ENCODE peak calls at places on chromosomes 2 and 18, in seven cellular contexts. One of them, this sample, is unnamed.

GRCh38 chr2:169693344-169693743 is 861 bp downstream of the CFAP210 start:
- DNase-seq in mucosa of descending colon: no peak
- DNase-seq in cardiac muscle cell: no peak
- DNase-seq in nephron progenitor cell: no peak
- DNase-seq in IMR-90: no peak
- DNase-seq in psoas muscle: no peak
- DNase-seq in AG09309: no peak
- DNase-seq in this sample: no peak

GRCh38 chr18:79531926-79532689 is 136.4 kb downstream of the NFATC1 start:
- DNase-seq in mucosa of descending colon: peak; percentile 10
- DNase-seq in cardiac muscle cell: no peak
- DNase-seq in nephron progenitor cell: no peak
- DNase-seq in IMR-90: peak; percentile 53
- DNase-seq in psoas muscle: no peak
- DNase-seq in AG09309: no peak
- DNase-seq in this sample: no peak

GRCh38 chr2:153405196-153405595 is 73.4 kb downstream of the RPRM start:
- DNase-seq in mucosa of descending colon: no peak
- DNase-seq in cardiac muscle cell: no peak
- DNase-seq in nephron progenitor cell: no peak
- DNase-seq in IMR-90: no peak
- DNase-seq in psoas muscle: no peak
- DNase-seq in AG09309: no peak
- DNase-seq in this sample: no peak

GRCh38 chr2:73832905-73833304 is 4.1 kb downstream of the STAMBP start:
- DNase-seq in mucosa of descending colon: no peak
- DNase-seq in cardiac muscle cell: no peak
- DNase-seq in nephron progenitor cell: no peak
- DNase-seq in IMR-90: peak; percentile 53
- DNase-seq in psoas muscle: no peak
- DNase-seq in AG09309: no peak
- DNase-seq in this sample: no peak

GRCh38 chr2:99106905-99107304 is 34.6 kb upstream of the C2orf15 start:
- DNase-seq in mucosa of descending colon: no peak
- DNase-seq in cardiac muscle cell: no peak
- DNase-seq in nephron progenitor cell: no peak
- DNase-seq in IMR-90: no peak
- DNase-seq in psoas muscle: no peak
- DNase-seq in AG09309: no peak
- DNase-seq in this sample: no peak

GRCh38 chr2:237998530-237998929 is 31.7 kb downstream of the UBE2F start:
- DNase-seq in mucosa of descending colon: no peak
- DNase-seq in cardiac muscle cell: no peak
- DNase-seq in nephron progenitor cell: no peak
- DNase-seq in IMR-90: peak; percentile 41
- DNase-seq in psoas muscle: no peak
- DNase-seq in AG09309: peak; percentile 52
- DNase-seq in this sample: no peak

GRCh38 chr2:235390108-235390815 is 103.6 kb upstream of the AGAP1 start:
- DNase-seq in mucosa of descending colon: peak; percentile 53
- DNase-seq in cardiac muscle cell: no peak
- DNase-seq in nephron progenitor cell: no peak
- DNase-seq in IMR-90: peak; percentile 33
- DNase-seq in psoas muscle: peak; percentile 31
- DNase-seq in AG09309: peak; percentile 18
- DNase-seq in this sample: no peak

GRCh38 chr2:238380336-238380735 is 46.4 kb upstream of the ASB1 start:
- DNase-seq in mucosa of descending colon: no peak
- DNase-seq in cardiac muscle cell: no peak
- DNase-seq in nephron progenitor cell: no peak
- DNase-seq in IMR-90: no peak
- DNase-seq in psoas muscle: no peak
- DNase-seq in AG09309: no peak
- DNase-seq in this sample: no peak

GRCh38 chr18:63882333-63883141 is 5.0 kb upstream of the SERPINB2 start:
- DNase-seq in mucosa of descending colon: no peak
- DNase-seq in cardiac muscle cell: peak; percentile 58
- DNase-seq in nephron progenitor cell: no peak
- DNase-seq in IMR-90: peak; percentile 97
- DNase-seq in psoas muscle: no peak
- DNase-seq in AG09309: peak; percentile 74
- DNase-seq in this sample: no peak

GRCh38 chr18:45440246-45440645 is 175.0 kb upstream of the SLC14A2 start:
- DNase-seq in mucosa of descending colon: no peak
- DNase-seq in cardiac muscle cell: no peak
- DNase-seq in nephron progenitor cell: no peak
- DNase-seq in IMR-90: no peak
- DNase-seq in psoas muscle: no peak
- DNase-seq in AG09309: no peak
- DNase-seq in this sample: no peak

GRCh38 chr2:238415036-238415764 is 11.5 kb upstream of the ASB1 start:
- DNase-seq in mucosa of descending colon: peak; percentile 36
- DNase-seq in cardiac muscle cell: no peak
- DNase-seq in nephron progenitor cell: no peak
- DNase-seq in IMR-90: no peak
- DNase-seq in psoas muscle: no peak
- DNase-seq in AG09309: no peak
- DNase-seq in this sample: no peak

GRCh38 chr18:53544926-53545325 is 679.5 kb downstream of the MBD2 start:
- DNase-seq in mucosa of descending colon: no peak
- DNase-seq in cardiac muscle cell: no peak
- DNase-seq in nephron progenitor cell: no peak
- DNase-seq in IMR-90: no peak
- DNase-seq in psoas muscle: no peak
- DNase-seq in AG09309: no peak
- DNase-seq in this sample: no peak

GRCh38 chr2:221649045-221649444 is 76.9 kb upstream of the EPHA4 start:
- DNase-seq in mucosa of descending colon: no peak
- DNase-seq in cardiac muscle cell: peak; percentile 48
- DNase-seq in nephron progenitor cell: no peak
- DNase-seq in IMR-90: no peak
- DNase-seq in psoas muscle: peak; percentile 17
- DNase-seq in AG09309: no peak
- DNase-seq in this sample: no peak

GRCh38 chr2:210303498-210303897 is 11.5 kb downstream of the MYL1 start:
- DNase-seq in mucosa of descending colon: no peak
- DNase-seq in cardiac muscle cell: no peak
- DNase-seq in nephron progenitor cell: no peak
- DNase-seq in IMR-90: no peak
- DNase-seq in psoas muscle: no peak
- DNase-seq in AG09309: no peak
- DNase-seq in this sample: no peak

GRCh38 chr2:174597347-174598047 is at the start of gene WIPF1:
- DNase-seq in mucosa of descending colon: no peak
- DNase-seq in cardiac muscle cell: no peak
- DNase-seq in nephron progenitor cell: no peak
- DNase-seq in IMR-90: peak; percentile 86
- DNase-seq in psoas muscle: no peak
- DNase-seq in AG09309: peak; percentile 39
- DNase-seq in this sample: no peak

GRCh38 chr2:45843136-45843535 is 191.7 kb downstream of the PRKCE start:
- DNase-seq in mucosa of descending colon: no peak
- DNase-seq in cardiac muscle cell: no peak
- DNase-seq in nephron progenitor cell: no peak
- DNase-seq in IMR-90: no peak
- DNase-seq in psoas muscle: no peak
- DNase-seq in AG09309: no peak
- DNase-seq in this sample: no peak

GRCh38 chr18:43129946-43130523 is 14.6 kb upstream of the RIT2 start:
- DNase-seq in mucosa of descending colon: no peak
- DNase-seq in cardiac muscle cell: no peak
- DNase-seq in nephron progenitor cell: no peak
- DNase-seq in IMR-90: no peak
- DNase-seq in psoas muscle: no peak
- DNase-seq in AG09309: no peak
- DNase-seq in this sample: no peak

GRCh38 chr2:200987137-200987536 is 23.7 kb upstream of the ORC2 start:
- DNase-seq in mucosa of descending colon: no peak
- DNase-seq in cardiac muscle cell: no peak
- DNase-seq in nephron progenitor cell: no peak
- DNase-seq in IMR-90: no peak
- DNase-seq in psoas muscle: no peak
- DNase-seq in AG09309: no peak
- DNase-seq in this sample: no peak

GRCh38 chr2:113216891-113217454 is 43.2 kb downstream of the PSD4 start:
- DNase-seq in mucosa of descending colon: no peak
- DNase-seq in cardiac muscle cell: no peak
- DNase-seq in nephron progenitor cell: no peak
- DNase-seq in IMR-90: no peak
- DNase-seq in psoas muscle: no peak
- DNase-seq in AG09309: no peak
- DNase-seq in this sample: no peak

GRCh38 chr2:190563109-190563508 is 28.6 kb upstream of the NEMP2 start:
- DNase-seq in mucosa of descending colon: no peak
- DNase-seq in cardiac muscle cell: no peak
- DNase-seq in nephron progenitor cell: no peak
- DNase-seq in IMR-90: no peak
- DNase-seq in psoas muscle: no peak
- DNase-seq in AG09309: no peak
- DNase-seq in this sample: no peak

GRCh38 chr2:239874636-239875356 is 150.3 kb downstream of the NDUFA10 start:
- DNase-seq in mucosa of descending colon: no peak
- DNase-seq in cardiac muscle cell: no peak
- DNase-seq in nephron progenitor cell: no peak
- DNase-seq in IMR-90: no peak
- DNase-seq in psoas muscle: no peak
- DNase-seq in AG09309: no peak
- DNase-seq in this sample: no peak

GRCh38 chr2:1455466-1455865 is 42.2 kb downstream of the TPO start:
- DNase-seq in mucosa of descending colon: no peak
- DNase-seq in cardiac muscle cell: no peak
- DNase-seq in nephron progenitor cell: no peak
- DNase-seq in IMR-90: no peak
- DNase-seq in psoas muscle: no peak
- DNase-seq in AG09309: no peak
- DNase-seq in this sample: no peak

GRCh38 chr2:239526038-239526437 is 125.2 kb upstream of the HDAC4 start:
- DNase-seq in mucosa of descending colon: no peak
- DNase-seq in cardiac muscle cell: no peak
- DNase-seq in nephron progenitor cell: no peak
- DNase-seq in IMR-90: no peak
- DNase-seq in psoas muscle: no peak
- DNase-seq in AG09309: no peak
- DNase-seq in this sample: no peak

GRCh38 chr2:51013060-51013746 is 18.7 kb downstream of the NRXN1 start:
- DNase-seq in mucosa of descending colon: peak; percentile 39
- DNase-seq in cardiac muscle cell: peak; percentile 55
- DNase-seq in nephron progenitor cell: peak; percentile 10
- DNase-seq in IMR-90: peak; percentile 12
- DNase-seq in psoas muscle: peak; percentile 12
- DNase-seq in AG09309: no peak
- DNase-seq in this sample: no peak

GRCh38 chr18:9400197-9400596 is 65.6 kb downstream of the TWSG1 start:
- DNase-seq in mucosa of descending colon: no peak
- DNase-seq in cardiac muscle cell: no peak
- DNase-seq in nephron progenitor cell: no peak
- DNase-seq in IMR-90: no peak
- DNase-seq in psoas muscle: no peak
- DNase-seq in AG09309: no peak
- DNase-seq in this sample: no peak

GRCh38 chr2:30690126-30690561 is 117.1 kb downstream of the CAPN13 start:
- DNase-seq in mucosa of descending colon: no peak
- DNase-seq in cardiac muscle cell: no peak
- DNase-seq in nephron progenitor cell: no peak
- DNase-seq in IMR-90: no peak
- DNase-seq in psoas muscle: no peak
- DNase-seq in AG09309: no peak
- DNase-seq in this sample: no peak

GRCh38 chr2:30692829-30693265 is 114.4 kb downstream of the CAPN13 start:
- DNase-seq in mucosa of descending colon: no peak
- DNase-seq in cardiac muscle cell: no peak
- DNase-seq in nephron progenitor cell: no peak
- DNase-seq in IMR-90: no peak
- DNase-seq in psoas muscle: no peak
- DNase-seq in AG09309: no peak
- DNase-seq in this sample: no peak

GRCh38 chr2:30693821-30694281 is 113.4 kb downstream of the CAPN13 start:
- DNase-seq in mucosa of descending colon: no peak
- DNase-seq in cardiac muscle cell: peak; percentile 42
- DNase-seq in nephron progenitor cell: no peak
- DNase-seq in IMR-90: no peak
- DNase-seq in psoas muscle: no peak
- DNase-seq in AG09309: no peak
- DNase-seq in this sample: no peak

GRCh38 chr2:30691091-30691947 is 115.9 kb downstream of the CAPN13 start:
- DNase-seq in mucosa of descending colon: no peak
- DNase-seq in cardiac muscle cell: no peak
- DNase-seq in nephron progenitor cell: no peak
- DNase-seq in IMR-90: no peak
- DNase-seq in psoas muscle: no peak
- DNase-seq in AG09309: no peak
- DNase-seq in this sample: no peak

GRCh38 chr2:30691948-30692828 is 115.1 kb downstream of the CAPN13 start:
- DNase-seq in mucosa of descending colon: no peak
- DNase-seq in cardiac muscle cell: no peak
- DNase-seq in nephron progenitor cell: no peak
- DNase-seq in IMR-90: peak; percentile 37
- DNase-seq in psoas muscle: peak; percentile 29
- DNase-seq in AG09309: no peak
- DNase-seq in this sample: no peak
- TF ChIP-seq CTCF in mucosa of descending colon: no peak
- TF ChIP-seq CTCF in cardiac muscle cell: peak; percentile 22
- TF ChIP-seq CTCF in nephron progenitor cell: no peak
- TF ChIP-seq CTCF in IMR-90: peak; percentile 42
- TF ChIP-seq CTCF in psoas muscle: peak; percentile 28
- TF ChIP-seq CTCF in AG09309: peak; percentile 59
- TF ChIP-seq CTCF in this sample: no peak

GRCh38 chr18:78087338-78087737 is 837.7 kb downstream of the GALR1 start:
- DNase-seq in mucosa of descending colon: no peak
- DNase-seq in cardiac muscle cell: no peak
- DNase-seq in nephron progenitor cell: no peak
- DNase-seq in IMR-90: no peak
- DNase-seq in psoas muscle: no peak
- DNase-seq in AG09309: no peak
- DNase-seq in this sample: no peak
- TF ChIP-seq CTCF in mucosa of descending colon: no peak
- TF ChIP-seq CTCF in cardiac muscle cell: no peak
- TF ChIP-seq CTCF in nephron progenitor cell: no peak
- TF ChIP-seq CTCF in IMR-90: no peak
- TF ChIP-seq CTCF in psoas muscle: no peak
- TF ChIP-seq CTCF in AG09309: no peak
- TF ChIP-seq CTCF in this sample: no peak

DNA sequence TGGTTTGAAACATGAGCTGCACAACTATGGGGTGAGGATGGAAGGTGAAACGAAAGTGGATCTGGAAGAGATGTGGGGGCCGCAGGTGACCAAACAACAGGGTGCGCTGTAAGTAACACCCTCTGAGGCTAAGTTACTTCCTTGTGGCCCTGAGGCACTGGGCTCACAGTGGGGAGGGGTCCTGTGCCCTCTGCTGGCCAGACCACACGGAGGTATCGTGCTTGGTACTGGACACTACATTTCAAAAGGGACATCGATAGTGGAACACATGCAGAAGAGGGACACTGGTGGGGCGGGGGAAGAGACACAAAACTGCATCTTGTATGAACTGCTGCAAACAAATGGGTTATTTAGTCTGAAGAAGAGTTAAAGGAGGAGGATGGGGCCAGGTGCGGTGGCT is 110.6 kb downstream of the CLIP4 start:
- DNase-seq in mucosa of descending colon: no peak
- DNase-seq in cardiac muscle cell: no peak
- DNase-seq in nephron progenitor cell: no peak
- DNase-seq in IMR-90: no peak
- DNase-seq in psoas muscle: no peak
- DNase-seq in AG09309: no peak
- DNase-seq in this sample: no peak
- TF ChIP-seq CTCF in mucosa of descending colon: no peak
- TF ChIP-seq CTCF in cardiac muscle cell: no peak
- TF ChIP-seq CTCF in nephron progenitor cell: no peak
- TF ChIP-seq CTCF in IMR-90: no peak
- TF ChIP-seq CTCF in psoas muscle: no peak
- TF ChIP-seq CTCF in AG09309: no peak
- TF ChIP-seq CTCF in this sample: no peak

GRCh38 chr2:158456309-158457066 is at the start of the genes CCDC148 and PKP4:
- DNase-seq in mucosa of descending colon: peak; percentile 91
- DNase-seq in cardiac muscle cell: peak; percentile 96
- DNase-seq in nephron progenitor cell: peak; percentile 93
- DNase-seq in IMR-90: peak; percentile 89
- DNase-seq in psoas muscle: peak; percentile 88
- DNase-seq in AG09309: peak; percentile 55
- DNase-seq in this sample: peak; percentile 79
- TF ChIP-seq CTCF in mucosa of descending colon: no peak
- TF ChIP-seq CTCF in cardiac muscle cell: no peak
- TF ChIP-seq CTCF in nephron progenitor cell: no peak
- TF ChIP-seq CTCF in IMR-90: peak; percentile 33
- TF ChIP-seq CTCF in psoas muscle: no peak
- TF ChIP-seq CTCF in AG09309: no peak
- TF ChIP-seq CTCF in this sample: no peak